ENCODE peak calls at places on chromosomes 7 and 10, in five cellular contexts. K is left ventricle myocardium inferior, M is Calu3, E is GM20000, D is WTC11. O is an unnamed sample.

GRCh38 chr10:131812736-131813604 is 87.8 kb upstream of the PPP2R2D start:
- DNase-seq in K (no peak), M (no peak), E (no peak), D (no peak), O (no peak)

GRCh38 chr10:114663631-114664030 is 5.6 kb upstream of the ABLIM1 start:
- DNase-seq in K (no peak), M (no peak), E (no peak), D (peak; percentile 18), O (no peak)

GRCh38 chr7:147811923-147812322 is 778.6 kb upstream of the C7orf33 start:
- DNase-seq in K (no peak), M (no peak), E (no peak), D (no peak), O (no peak)

GRCh38 chr10:18719811-18720210 is 60.6 kb downstream of the ARL5B start:
- DNase-seq in K (no peak), M (no peak), E (no peak), D (no peak), O (no peak)

GRCh38 chr10:91909178-91909677 is at the start of gene FGFBP3:
- DNase-seq in K (no peak), M (no peak), E (peak; percentile 49), D (peak; percentile 61), O (peak; percentile 57)

GRCh38 chr7:18570890-18571478 is 75.4 kb downstream of the HDAC9 start:
- DNase-seq in K (no peak), M (peak; percentile 41), E (no peak), D (no peak), O (peak; percentile 19)

GRCh38 chr10:33735463-33735862 is 401.0 kb upstream of the NRP1 start:
- DNase-seq in K (no peak), M (no peak), E (no peak), D (no peak), O (no peak)

GRCh38 chr10:18563003-18563726 is 88.2 kb downstream of the NSUN6 start:
- DNase-seq in K (no peak), M (no peak), E (no peak), D (no peak), O (no peak)

GRCh38 chr7:100547872-100548271 is 8.9 kb downstream of the AGFG2 start:
- DNase-seq in K (no peak), M (no peak), E (no peak), D (no peak), O (no peak)

GRCh38 chr7:9657257-9657656 is 1223.8 kb downstream of the NXPH1 start:
- DNase-seq in K (no peak), M (no peak), E (no peak), D (no peak), O (no peak)

GRCh38 chr10:128000660-128001059 is 93.8 kb downstream of the PTPRE start:
- DNase-seq in K (peak; percentile 56), M (no peak), E (no peak), D (no peak), O (no peak)

GRCh38 chr7:111931016-111931517 is 275.1 kb downstream of the DOCK4 start:
- DNase-seq in K (no peak), M (peak; percentile 12), E (no peak), D (no peak), O (no peak)

GRCh38 chr7:127741764-127742375 is 89.9 kb downstream of the SND1 start:
- DNase-seq in K (no peak), M (no peak), E (no peak), D (no peak), O (no peak)

GRCh38 chr10:119750391-119751230 is 24.8 kb downstream of the INPP5F start:
- DNase-seq in K (peak; percentile 44), M (peak; percentile 55), E (peak; percentile 63), D (peak; percentile 71), O (peak; percentile 67)

GRCh38 chr7:141366098-141366621 is 185.1 kb upstream of the AGK start:
- DNase-seq in K (no peak), M (no peak), E (no peak), D (no peak), O (no peak)

DNA sequence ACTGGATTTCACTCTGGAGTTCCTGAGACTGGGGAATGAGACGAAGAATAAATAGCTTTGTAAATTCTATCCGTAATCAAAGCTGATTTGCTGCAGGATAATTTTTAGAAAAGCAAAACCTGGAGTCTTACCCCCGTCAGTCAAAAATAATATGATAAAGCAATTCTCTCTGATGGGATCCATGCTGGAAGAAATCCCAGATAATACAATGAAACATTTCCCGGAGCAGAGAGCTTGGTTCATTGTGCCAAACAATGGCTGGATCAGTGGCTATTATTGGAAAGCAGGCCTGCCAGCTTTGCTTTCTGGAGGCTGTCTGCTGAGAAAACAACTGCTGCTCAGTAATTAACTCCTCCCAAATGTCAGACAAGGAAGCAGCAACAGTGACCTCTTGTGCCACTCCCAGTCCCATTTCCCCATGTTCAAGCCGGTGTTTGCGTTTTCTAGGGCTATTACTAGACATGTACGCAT is 609.4 kb upstream of the PCDH15 start:
- DNase-seq in K (peak; percentile 36), M (peak; percentile 34), E (no peak), D (peak; percentile 18), O (peak; percentile 82)
- TF ChIP-seq CTCF in K (peak; percentile 55), M (no peak), E (no peak), D (no peak), O (peak; percentile 71)

GRCh38 chr7:13032524-13032923 is 345.1 kb downstream of the ARL4A start:
- DNase-seq in K (no peak), M (no peak), E (no peak), D (no peak), O (no peak)
- TF ChIP-seq CTCF in K (no peak), M (no peak), E (no peak), D (no peak), O (no peak)

DNA sequence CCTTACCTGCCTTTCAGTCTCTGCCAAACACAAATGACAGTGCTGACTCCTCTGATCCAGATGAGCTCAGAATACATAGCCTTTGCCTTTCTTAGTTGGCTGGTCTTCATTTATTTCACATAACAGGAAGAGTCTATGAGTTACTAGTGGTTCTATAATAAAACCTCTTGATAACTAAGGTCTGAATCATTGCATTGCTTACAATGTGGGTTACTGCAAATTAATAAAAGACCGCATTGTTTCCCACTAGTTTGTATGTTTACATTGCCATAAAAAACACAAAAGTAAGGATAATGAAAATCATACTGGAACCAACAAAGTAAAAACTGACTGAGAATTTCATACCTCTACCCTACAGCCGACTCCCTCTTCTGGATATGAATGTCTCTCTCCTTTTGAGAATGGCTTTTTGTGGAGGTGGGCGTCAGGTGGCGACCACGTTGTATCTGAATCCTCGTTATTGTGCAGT is 62.0 kb upstream of the AKR1E2 start:
- DNase-seq in K (no peak), M (peak; percentile 33), E (no peak), D (no peak), O (no peak)
- TF ChIP-seq CTCF in K (no peak), M (no peak), E (no peak), D (no peak), O (no peak)

GRCh38 chr7:110442386-110442837 is 648.5 kb upstream of the LRRN3 start:
- DNase-seq in K (no peak), M (peak; percentile 67), E (peak; percentile 22), D (peak; percentile 75), O (peak; percentile 86)
- TF ChIP-seq CTCF in K (peak; percentile 46), M (peak; percentile 54), E (no peak), D (peak; percentile 55), O (peak; percentile 93)

GRCh38 chr10:60441515-60441914 is 51.8 kb upstream of the ANK3 start:
- DNase-seq in K (no peak), M (no peak), E (no peak), D (no peak), O (no peak)
- TF ChIP-seq CTCF in K (peak; percentile 38), M (no peak), E (no peak), D (no peak), O (peak; percentile 34)